ENCODE peak calls at places on chromosomes 12 and 14, in five cellular contexts. U, Z, H, Y and D are unnamed samples.

GRCh38 chr12:31813305-31813704 is 84.5 kb upstream of the AMN1 start:
- DNase-seq in U (no peak), H (peak; percentile 33), Y (peak; percentile 69), Z (no peak), D (no peak)

GRCh38 chr12:61706783-61707182 is 553.4 kb upstream of the USP15 start:
- DNase-seq in Z (no peak), U (no peak), H (no peak), Y (no peak), D (no peak)

GRCh38 chr12:2118061-2118460 is 65.3 kb downstream of the CACNA1C start:
- DNase-seq in Y (no peak), U (no peak), H (no peak), Z (no peak), D (no peak)

GRCh38 chr12:78698747-78699146 is 165.8 kb upstream of the SYT1 start:
- DNase-seq in Y (no peak), Z (no peak), H (no peak), U (no peak), D (no peak)

GRCh38 chr12:87848248-87848868 is 180.8 kb downstream of the C12orf50 start:
- DNase-seq in Y (peak; percentile 46), Z (no peak), U (peak; percentile 12), H (peak; percentile 25), D (peak; percentile 42)

GRCh38 chr12:57864382-57864781 is 17.9 kb upstream of the CTDSP2 start:
- DNase-seq in Y (no peak), Z (no peak), H (no peak), U (no peak), D (no peak)

GRCh38 chr12:49190317-49190716 is 1.4 kb upstream of the TUBA1A start:
- DNase-seq in Z (no peak), Y (no peak), U (no peak), H (no peak), D (no peak)

GRCh38 chr12:58285551-58285950 is 344.2 kb downstream of the ATP23 start:
- DNase-seq in Z (peak; percentile 54), H (no peak), Y (peak; percentile 42), U (no peak), D (no peak)

GRCh38 chr14:86646688-86647687 is 1117.0 kb downstream of the FLRT2 start:
- DNase-seq in H (peak; percentile 4), Z (no peak), U (no peak), Y (peak; percentile 15), D (no peak)

GRCh38 chr14:52906141-52906601 is 44.7 kb downstream of the FERMT2 start:
- DNase-seq in U (no peak), Z (no peak), Y (no peak), H (no peak), D (no peak)

GRCh38 chr14:70919774-70920173 is 12.5 kb downstream of the PCNX1 start:
- DNase-seq in Z (no peak), H (no peak), U (no peak), Y (no peak), D (no peak)

GRCh38 chr12:121061831-121062230 is 22.8 kb upstream of the OASL start:
- DNase-seq in H (peak; percentile 18), U (no peak), Y (no peak), Z (no peak), D (no peak)

GRCh38 chr12:32125455-32126084 is 18.9 kb downstream of the BICD1 start:
- DNase-seq in Y (no peak), U (no peak), H (no peak), Z (no peak), D (no peak)

GRCh38 chr12:3897400-3897910 is 24.3 kb upstream of the PARP11 start:
- DNase-seq in Y (no peak), Z (no peak), H (no peak), U (no peak), D (no peak)

GRCh38 chr14:22973217-22974032 is 8.9 kb downstream of the AJUBA start:
- DNase-seq in H (peak; percentile 82), Y (no peak), U (no peak), Z (peak; percentile 66), D (peak; percentile 61)

GRCh38 chr14:55976219-55976618 is 142.0 kb upstream of the PELI2 start:
- DNase-seq in U (no peak), H (no peak), Z (no peak), Y (no peak), D (no peak)

GRCh38 chr12:1916396-1917171 is 1.9 kb downstream of the CACNA2D4 start:
- DNase-seq in Y (no peak), U (no peak), Z (no peak), H (no peak), D (peak; percentile 4)

GRCh38 chr14:63524537-63525155 is 18.5 kb downstream of the PPP2R5E start:
- DNase-seq in Y (no peak), Z (no peak), U (peak; percentile 45), H (no peak), D (no peak)

GRCh38 chr12:113068312-113068935 is 11.9 kb downstream of the DTX1 start:
- DNase-seq in Z (no peak), U (no peak), H (no peak), Y (no peak), D (no peak)

GRCh38 chr12:28781671-28782652 is 367.1 kb upstream of the FAR2 start:
- DNase-seq in Y (no peak), Z (no peak), U (no peak), H (no peak), D (no peak)

GRCh38 chr14:99342204-99342603 is 70.2 kb upstream of the BCL11B start:
- DNase-seq in H (no peak), Y (no peak), Z (no peak), U (no peak), D (no peak)

GRCh38 chr12:53097207-53097563 is 282 bp upstream of the IGFBP6 start:
- DNase-seq in Y (no peak), H (no peak), Z (no peak), U (no peak), D (no peak)

GRCh38 chr12:71492604-71493003 is 53.0 kb downstream of the LGR5 start:
- DNase-seq in Z (no peak), Y (no peak), U (no peak), H (peak; percentile 66), D (no peak)

GRCh38 chr12:53967451-53968059 is 5.4 kb upstream of the HOXC11 start:
- DNase-seq in U (no peak), Y (no peak), H (no peak), Z (no peak), D (no peak)

GRCh38 chr14:29528889-29529288 is 398.8 kb downstream of the PRKD1 start:
- DNase-seq in Z (no peak), U (no peak), Y (no peak), H (no peak), D (no peak)

GRCh38 chr12:10088955-10089354 is 9.8 kb downstream of the CLEC1A start:
- DNase-seq in H (no peak), U (no peak), Z (no peak), Y (no peak), D (no peak)

GRCh38 chr14:37493606-37494005 is 101.4 kb downstream of the FOXA1 start:
- DNase-seq in Y (no peak), H (peak; percentile 20), U (no peak), Z (no peak), D (no peak)

GRCh38 chr12:34336619-34337465 is 314.5 kb downstream of the ALG10 start:
- DNase-seq in Z (no peak), U (no peak), H (no peak), Y (no peak), D (peak; percentile 21)

GRCh38 chr12:16950041-16950677 is 344.2 kb upstream of the LMO3 start:
- DNase-seq in Y (peak; percentile 36), H (no peak), U (no peak), Z (no peak), D (no peak)

GRCh38 chr12:99752740-99753139 is 105.2 kb downstream of the GARIN6 start:
- DNase-seq in H (no peak), Z (no peak), U (no peak), Y (no peak), D (no peak)

GRCh38 chr12:42763682-42764081 is 174.1 kb upstream of the PRICKLE1 start:
- DNase-seq in U (no peak), Y (no peak), Z (no peak), H (no peak), D (no peak)

GRCh38 chr12:126770188-126770587 is 1496.8 kb upstream of the TMEM132C start:
- DNase-seq in H (no peak), Z (no peak), Y (no peak), U (no peak), D (no peak)
- TF ChIP-seq SUZ12 in H (no peak), Z (no peak), Y (no peak), U (no peak), D (no peak)

DNA sequence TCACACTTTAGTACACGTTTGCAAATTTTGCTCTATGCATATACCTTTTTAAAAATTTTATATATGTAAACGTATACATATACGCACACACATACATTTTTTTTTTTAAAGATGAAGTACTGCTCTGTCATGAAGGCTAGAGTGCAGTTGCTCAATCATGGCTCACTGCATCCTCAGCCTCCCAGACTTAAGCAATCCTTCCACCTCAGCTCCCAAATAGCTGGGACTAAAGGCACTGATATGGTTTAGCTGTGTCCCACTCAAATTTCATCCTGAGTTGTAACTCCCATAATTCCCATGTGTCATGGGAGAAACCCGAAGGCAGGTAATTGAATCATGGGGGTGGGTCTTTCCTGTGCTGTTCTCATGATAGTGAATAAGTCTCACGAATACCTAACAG is 220.8 kb upstream of the CAND1 start:
- DNase-seq in H (no peak), Z (no peak), Y (no peak), U (no peak), D (no peak)
- TF ChIP-seq SUZ12 in H (no peak), Z (no peak), Y (no peak), U (no peak), D (no peak)

GRCh38 chr14:60861545-60862147 is 119.2 kb downstream of the TRMT5 start:
- DNase-seq in Z (no peak), H (no peak), Y (no peak), U (no peak), D (no peak)
- TF ChIP-seq SUZ12 in Z (no peak), H (no peak), Y (no peak), U (no peak), D (no peak)

GRCh38 chr14:69612014-69612758 is 790 bp downstream of the SUSD6 start:
- DNase-seq in U (no peak), Z (no peak), H (no peak), Y (no peak), D (peak; percentile 22)
- TF ChIP-seq SUZ12 in U (no peak), Z (peak; percentile 40), H (no peak), Y (no peak), D (no peak)

DNA sequence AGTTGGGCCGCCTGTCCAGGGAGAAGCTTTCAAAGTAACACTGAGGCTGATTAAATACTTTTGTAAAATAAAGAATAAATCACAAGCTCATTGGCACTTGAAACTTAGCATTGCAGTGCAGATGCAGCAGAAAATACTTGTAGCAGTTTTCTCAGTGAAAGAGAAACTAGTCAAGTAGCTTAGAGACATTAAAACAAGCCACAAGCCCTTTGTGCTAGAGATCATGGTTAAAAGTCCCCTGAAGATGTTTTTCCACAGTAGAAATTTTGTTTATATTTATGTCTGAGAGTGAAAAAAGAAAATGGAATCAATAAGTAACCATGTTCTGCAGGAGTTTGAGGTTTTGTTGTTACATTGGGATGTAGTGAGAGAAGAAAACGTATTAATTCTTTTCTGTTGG is 5.9 kb downstream of the PSEN1 start:
- DNase-seq in U (peak; percentile 24), H (no peak), Z (no peak), Y (no peak), D (no peak)
- TF ChIP-seq SUZ12 in U (no peak), H (no peak), Z (no peak), Y (no peak), D (no peak)

GRCh38 chr12:107780298-107780697 is 5.8 kb downstream of the ASCL4 start:
- DNase-seq in U (no peak), H (no peak), Z (no peak), Y (no peak), D (no peak)
- TF ChIP-seq SUZ12 in U (no peak), H (no peak), Z (no peak), Y (no peak), D (no peak)

GRCh38 chr12:83823386-83824045 is 1089.1 kb downstream of the SLC6A15 start:
- DNase-seq in H (peak; percentile 27), U (no peak), Y (peak; percentile 43), Z (peak; percentile 78), D (peak; percentile 47)
- TF ChIP-seq SUZ12 in H (no peak), U (no peak), Y (no peak), Z (no peak), D (no peak)